ENCODE peak calls at places on chromosome 21, in ten cellular contexts. P, H, I, R, B, Y, N, L, Z and C are unnamed samples.

GRCh38 chr21:45571641-45572040 is 29.4 kb upstream of the SLC19A1 start:
- DNase-seq in P (no peak), H (no peak), I (no peak), R (no peak), B (no peak), Y (peak; percentile 15), N (no peak), L (no peak), Z (no peak), C (no peak)

GRCh38 chr21:42530167-42530518 is 16.5 kb downstream of the SLC37A1 start:
- DNase-seq in P (no peak), H (no peak), I (no peak), R (no peak), B (no peak), Y (no peak), N (no peak), L (no peak), Z (no peak), C (peak; percentile 70)

GRCh38 chr21:46207920-46208571 is 20.5 kb downstream of the LSS start:
- DNase-seq in P (no peak), H (no peak), I (no peak), R (no peak), B (no peak), Y (no peak), N (no peak), L (no peak), Z (no peak), C (no peak)

GRCh38 chr21:28489197-28489596 is 503.5 kb downstream of the LTN1 start:
- DNase-seq in P (no peak), H (no peak), I (no peak), R (no peak), B (no peak), Y (no peak), N (no peak), L (no peak), Z (no peak), C (no peak)

GRCh38 chr21:43921979-43922945 is 57.2 kb downstream of the AGPAT3 start:
- DNase-seq in P (no peak), H (peak; percentile 51), I (no peak), R (peak; percentile 81), B (peak; percentile 78), Y (no peak), N (no peak), L (no peak), Z (no peak), C (no peak)

GRCh38 chr21:45418301-45419071 is 13.5 kb downstream of the COL18A1 start:
- DNase-seq in P (no peak), H (no peak), I (no peak), R (no peak), B (no peak), Y (no peak), N (no peak), L (no peak), Z (no peak), C (no peak)

GRCh38 chr21:45257673-45258341 is 29.9 kb downstream of the POFUT2 start:
- DNase-seq in P (no peak), H (no peak), I (no peak), R (peak; percentile 28), B (no peak), Y (peak; percentile 32), N (no peak), L (no peak), Z (no peak), C (no peak)

GRCh38 chr21:37564341-37564923 is 197.9 kb downstream of the DYRK1A start:
- DNase-seq in P (peak; percentile 77), H (peak; percentile 72), I (peak; percentile 89), R (peak; percentile 56), B (peak; percentile 55), Y (peak; percentile 66), N (peak; percentile 99), L (peak; percentile 37), Z (peak; percentile 68), C (peak; percentile 61)

GRCh38 chr21:43333301-43334062 is 93.4 kb downstream of the SIK1 start:
- DNase-seq in P (peak; percentile 64), H (no peak), I (peak; percentile 63), R (no peak), B (no peak), Y (no peak), N (peak; percentile 81), L (no peak), Z (no peak), C (no peak)

GRCh38 chr21:34939673-34940321 is 109.3 kb downstream of the RUNX1 start:
- DNase-seq in P (no peak), H (no peak), I (no peak), R (no peak), B (no peak), Y (no peak), N (no peak), L (no peak), Z (no peak), C (no peak)

GRCh38 chr21:29376556-29376955 is 77.8 kb downstream of the BACH1 start:
- DNase-seq in P (peak; percentile 33), H (peak; percentile 37), I (no peak), R (peak; percentile 66), B (peak; percentile 58), Y (no peak), N (no peak), L (no peak), Z (peak; percentile 2), C (no peak)

GRCh38 chr21:44840771-44841170 is 22.9 kb upstream of the SUMO3 start:
- DNase-seq in P (no peak), H (no peak), I (no peak), R (no peak), B (no peak), Y (no peak), N (no peak), L (no peak), Z (no peak), C (no peak)

GRCh38 chr21:33831962-33832659 is 83.5 kb downstream of the ATP5PO start:
- DNase-seq in P (no peak), H (no peak), I (no peak), R (no peak), B (no peak), Y (no peak), N (no peak), L (no peak), Z (no peak), C (no peak)

GRCh38 chr21:31490471-31490870 is 146.4 kb upstream of the TIAM1 start:
- DNase-seq in P (no peak), H (no peak), I (no peak), R (no peak), B (no peak), Y (no peak), N (no peak), L (no peak), Z (no peak), C (no peak)

GRCh38 chr21:43995521-43996105 is 16.5 kb upstream of the TRAPPC10 start:
- DNase-seq in P (no peak), H (no peak), I (no peak), R (no peak), B (no peak), Y (no peak), N (no peak), L (no peak), Z (no peak), C (peak; percentile 26)